ENCODE peak calls at places on chromosomes 7 and 10, in nine cellular contexts. H is activated CD4-positive, alpha-beta T cell treated with anti-CD3 and anti-CD28 coated beads, Interleukin-2, amount 50 U/mL, for 4 hours; Z is cardiac fibroblast; Y is erythroblast; Q is EL; L is H9; M is T follicular helper cell; E is thyroid gland; F is activated naive CD4-positive, alpha-beta T cell. D is an unnamed sample.

GRCh38 chr7:28096713-28097112 is 83.9 kb downstream of the JAZF1 start:
- DNase-seq in H (peak; percentile 20), Z (peak; percentile 80), Y (peak; percentile 55), Q (peak; percentile 64), L (no peak), M (peak; percentile 17), E (peak; percentile 45), F (no peak), D (peak; percentile 55)

GRCh38 chr7:155913311-155913710 is 101.0 kb upstream of the SHH start:
- DNase-seq in H (no peak), Z (no peak), Y (no peak), Q (no peak), L (no peak), M (no peak), E (no peak), F (no peak), D (no peak)

GRCh38 chr7:83643754-83644153 is 5.2 kb downstream of the SEMA3E start:
- DNase-seq in H (no peak), Z (no peak), Y (no peak), Q (no peak), L (no peak), M (no peak), E (no peak), F (no peak), D (no peak)

GRCh38 chr7:28068811-28069216 is 111.8 kb downstream of the JAZF1 start:
- DNase-seq in H (no peak), Z (peak; percentile 87), Y (no peak), Q (peak; percentile 55), L (no peak), M (no peak), E (no peak), F (no peak), D (no peak)

GRCh38 chr7:122532406-122533269 is 166.3 kb downstream of the RNF133 start:
- DNase-seq in H (no peak), Z (peak; percentile 53), Y (no peak), Q (peak; percentile 2), L (peak; percentile 59), M (no peak), E (no peak), F (no peak), D (no peak)

GRCh38 chr10:69397972-69398371 is 18.7 kb downstream of the TACR2 start:
- DNase-seq in H (no peak), Z (peak; percentile 48), Y (no peak), Q (no peak), L (no peak), M (no peak), E (no peak), F (no peak), D (no peak)

GRCh38 chr10:130749911-130750310 is 561.6 kb downstream of the TCERG1L start:
- DNase-seq in H (no peak), Z (no peak), Y (no peak), Q (no peak), L (peak; percentile 14), M (no peak), E (no peak), F (no peak), D (no peak)

GRCh38 chr7:157568785-157569584 is 232.2 kb downstream of the DNAJB6 start:
- DNase-seq in H (peak; percentile 56), Z (peak; percentile 18), Y (no peak), Q (peak; percentile 18), L (peak; percentile 63), M (peak; percentile 44), E (peak; percentile 69), F (peak; percentile 16), D (no peak)